ENCODE peak calls at places on chromosomes 3 and 15, in five cellular contexts. Y is SW 1271, J is NCI-H524, C is NCI-H1436, L is astrocyte of the spinal cord. P is an unnamed sample.

GRCh38 chr3:147411777-147412176 is 2.6 kb downstream of the ZIC1 start:
- DNase-seq in Y (no peak), J (no peak), C (no peak), L (peak; percentile 62), P (no peak)

GRCh38 chr3:130379274-130379673 is 33.8 kb downstream of the COL6A5 start:
- DNase-seq in Y (no peak), J (no peak), C (no peak), L (peak; percentile 23), P (no peak)

GRCh38 chr15:100101389-100102089 is 240.2 kb downstream of the ADAMTS17 start:
- DNase-seq in Y (no peak), J (no peak), C (no peak), L (no peak), P (no peak)

GRCh38 chr15:57993409-57993808 is 72.1 kb downstream of the ALDH1A2 start:
- DNase-seq in Y (no peak), J (no peak), C (no peak), L (no peak), P (no peak)

GRCh38 chr3:174168538-174169254 is 690.4 kb upstream of the NAALADL2 start:
- DNase-seq in Y (no peak), J (no peak), C (no peak), L (no peak), P (no peak)

GRCh38 chr3:169945313-169945712 is 21.3 kb upstream of the SEC62 start:
- DNase-seq in Y (no peak), J (no peak), C (no peak), L (peak; percentile 5), P (no peak)

GRCh38 chr3:185069583-185070030 is 83.3 kb downstream of the C3orf70 start:
- DNase-seq in Y (no peak), J (peak; percentile 25), C (peak; percentile 49), L (no peak), P (peak; percentile 53)

GRCh38 chr15:89161666-89162065 is 59.7 kb downstream of the RLBP1 start:
- DNase-seq in Y (no peak), J (no peak), C (no peak), L (no peak), P (no peak)

GRCh38 chr3:67602816-67603215 is 51.6 kb downstream of the SUCLG2 start:
- DNase-seq in Y (no peak), J (peak; percentile 22), C (no peak), L (no peak), P (no peak)

GRCh38 chr3:152177757-152178156 is 91.0 kb upstream of the MBNL1 start:
- DNase-seq in Y (no peak), J (no peak), C (no peak), L (no peak), P (no peak)

GRCh38 chr3:140898340-140899180 is 43.1 kb upstream of the SLC25A36 start:
- DNase-seq in Y (peak; percentile 19), J (peak; percentile 44), C (peak; percentile 52), L (peak; percentile 90), P (peak; percentile 5)

GRCh38 chr3:167520656-167521360 is 47.0 kb upstream of the SERPINI2 start:
- DNase-seq in Y (no peak), J (no peak), C (no peak), L (no peak), P (no peak)

P was measured in NCI-H2227 treated with DMSO at 0.1 percent for 48 hours.